ENCODE peak calls at places on chromosomes 6 and 20, in four cellular contexts. H, V, U and G are unnamed samples.

GRCh38 chr6:142822882-142823578 is 121.9 kb downstream of the HIVEP2 start:
- DNase-seq in V (peak), U (no peak), H (no peak), G (no peak)

GRCh38 chr20:46814366-46815232 is 80.0 kb upstream of the EYA2 start:
- DNase-seq in U (peak), V (peak), H (no peak), G (no peak)

GRCh38 chr6:8481727-8482126 is 46.4 kb upstream of the SLC35B3 start:
- DNase-seq in V (peak), U (no peak), H (no peak), G (no peak)

GRCh38 chr6:150866147-150867073 is 908 bp downstream of the MTHFD1L start:
- DNase-seq in V (peak), H (peak), U (peak), G (peak)

GRCh38 chr6:23002044-23002619 is 432.8 kb downstream of the HDGFL1 start:
- DNase-seq in H (no peak), U (no peak), V (no peak), G (no peak)

GRCh38 chr6:109055771-109056235 is 38.8 kb downstream of the SESN1 start:
- DNase-seq in U (no peak), V (no peak), H (no peak), G (no peak)

GRCh38 chr20:37345339-37346231 is at the start of gene SRC:
- DNase-seq in U (peak), H (peak), V (peak), G (peak)

GRCh38 chr6:130020106-130020851 is 1.9 kb downstream of the L3MBTL3 start:
- DNase-seq in H (peak), V (peak), U (peak), G (peak)

GRCh38 chr6:168828800-168829199 is 387.8 kb downstream of the SMOC2 start:
- DNase-seq in H (no peak), V (no peak), U (no peak), G (no peak)

GRCh38 chr6:111524735-111525134 is 41.7 kb upstream of the REV3L start:
- DNase-seq in V (no peak), H (no peak), U (no peak), G (no peak)

GRCh38 chr6:125986956-125987617 is 747 bp downstream of the TRMT11 start:
- DNase-seq in U (no peak), H (no peak), V (peak), G (no peak)